ENCODE peak calls at places on chromosome 4, in six cellular contexts. Z is lung microvascular endothelial cell, E is brain microvascular endothelial cell, U is T-helper 17 cell, V is KBM-7, O is NCI-H187. R is an unnamed sample.

GRCh38 chr4:155889036-155889793 is 14.3 kb upstream of the TDO2 start:
- DNase-seq in O (no peak), Z (peak; percentile 43), U (no peak), V (peak; percentile 80), E (peak; percentile 71), R (no peak)

GRCh38 chr4:17232575-17233253 is 279.2 kb downstream of the QDPR start:
- DNase-seq in O (no peak), E (peak; percentile 77), V (no peak), U (no peak), Z (peak; percentile 6), R (peak; percentile 25)

GRCh38 chr4:162229670-162230069 is 65.9 kb upstream of the FSTL5 start:
- DNase-seq in Z (no peak), E (no peak), O (no peak), U (no peak), V (no peak), R (no peak)

GRCh38 chr4:138242076-138242829 is at the start of gene SLC7A11:
- DNase-seq in O (peak; percentile 18), Z (peak; percentile 99), E (peak; percentile 98), U (no peak), V (peak; percentile 97), R (peak; percentile 98)

GRCh38 chr4:44916406-44916805 is 190.1 kb upstream of the GNPDA2 start:
- DNase-seq in V (no peak), Z (no peak), U (no peak), E (no peak), O (no peak), R (no peak)

GRCh38 chr4:174198396-174199179 is 84.9 kb downstream of the FBXO8 start:
- DNase-seq in E (peak; percentile 92), Z (peak; percentile 84), O (no peak), U (no peak), V (no peak), R (no peak)

GRCh38 chr4:26088433-26088928 is 174.5 kb downstream of the SMIM20 start:
- DNase-seq in U (no peak), E (peak; percentile 25), V (peak; percentile 31), Z (no peak), O (no peak), R (no peak)

GRCh38 chr4:78770091-78770642 is 6.0 kb upstream of the BMP2K start:
- DNase-seq in Z (no peak), O (no peak), U (no peak), V (no peak), E (no peak), R (no peak)

GRCh38 chr4:151676301-151676700 is 84.5 kb downstream of the GATB start:
- DNase-seq in U (no peak), O (no peak), Z (peak; percentile 69), E (peak; percentile 87), V (no peak), R (no peak)

GRCh38 chr4:7928711-7929505 is 10.8 kb downstream of the AFAP1 start:
- DNase-seq in O (no peak), U (no peak), Z (peak; percentile 47), E (no peak), V (no peak), R (no peak)

GRCh38 chr4:123014038-123014437 is 91.6 kb upstream of the NUDT6 start:
- DNase-seq in O (no peak), U (no peak), Z (no peak), V (no peak), E (no peak), R (no peak)